ENCODE peak calls at places on chromosomes 3 and 15, in ten cellular contexts. One of them, this sample, is unnamed.

GRCh38 chr15:74983725-74984231 is 11.6 kb upstream of the SCAMP5 start:
- DNase-seq in gastrocnemius medialis: no peak
- DNase-seq in left lung: no peak
- DNase-seq in upper lobe of left lung: no peak
- DNase-seq in neuronal stem cell: no peak
- DNase-seq in testis: no peak
- DNase-seq in psoas muscle: no peak
- DNase-seq in spleen: peak; percentile 10
- DNase-seq in MM.1S: peak; percentile 60
- DNase-seq in fibroblast of lung: no peak
- DNase-seq in this sample: no peak

GRCh38 chr15:27527490-27528067 is 556.6 kb downstream of the GABRG3 start:
- DNase-seq in gastrocnemius medialis: no peak
- DNase-seq in left lung: no peak
- DNase-seq in upper lobe of left lung: no peak
- DNase-seq in neuronal stem cell: no peak
- DNase-seq in testis: peak; percentile 23
- DNase-seq in psoas muscle: no peak
- DNase-seq in spleen: no peak
- DNase-seq in MM.1S: no peak
- DNase-seq in fibroblast of lung: no peak
- DNase-seq in this sample: no peak

GRCh38 chr15:43826029-43826507 is 734 bp upstream of the WDR76 start:
- DNase-seq in gastrocnemius medialis: no peak
- DNase-seq in left lung: no peak
- DNase-seq in upper lobe of left lung: no peak
- DNase-seq in neuronal stem cell: no peak
- DNase-seq in testis: no peak
- DNase-seq in psoas muscle: no peak
- DNase-seq in spleen: no peak
- DNase-seq in MM.1S: no peak
- DNase-seq in fibroblast of lung: no peak
- DNase-seq in this sample: no peak

GRCh38 chr15:86620636-86621349 is 541.1 kb downstream of the AGBL1 start:
- DNase-seq in gastrocnemius medialis: no peak
- DNase-seq in left lung: no peak
- DNase-seq in upper lobe of left lung: no peak
- DNase-seq in neuronal stem cell: no peak
- DNase-seq in testis: no peak
- DNase-seq in psoas muscle: no peak
- DNase-seq in spleen: no peak
- DNase-seq in MM.1S: no peak
- DNase-seq in fibroblast of lung: no peak
- DNase-seq in this sample: no peak

GRCh38 chr3:158912621-158913020 is 110.8 kb downstream of the MFSD1 start:
- DNase-seq in gastrocnemius medialis: no peak
- DNase-seq in left lung: no peak
- DNase-seq in upper lobe of left lung: no peak
- DNase-seq in neuronal stem cell: no peak
- DNase-seq in testis: no peak
- DNase-seq in psoas muscle: no peak
- DNase-seq in spleen: no peak
- DNase-seq in MM.1S: no peak
- DNase-seq in fibroblast of lung: no peak
- DNase-seq in this sample: no peak

GRCh38 chr3:36525115-36525711 is 144.9 kb downstream of the STAC start:
- DNase-seq in gastrocnemius medialis: no peak
- DNase-seq in left lung: no peak
- DNase-seq in upper lobe of left lung: no peak
- DNase-seq in neuronal stem cell: no peak
- DNase-seq in testis: no peak
- DNase-seq in psoas muscle: no peak
- DNase-seq in spleen: no peak
- DNase-seq in MM.1S: no peak
- DNase-seq in fibroblast of lung: no peak
- DNase-seq in this sample: no peak

GRCh38 chr15:48603123-48603500 is 42.4 kb downstream of the FBN1 start:
- DNase-seq in gastrocnemius medialis: no peak
- DNase-seq in left lung: no peak
- DNase-seq in upper lobe of left lung: no peak
- DNase-seq in neuronal stem cell: no peak
- DNase-seq in testis: no peak
- DNase-seq in psoas muscle: no peak
- DNase-seq in spleen: no peak
- DNase-seq in MM.1S: no peak
- DNase-seq in fibroblast of lung: no peak
- DNase-seq in this sample: no peak

GRCh38 chr15:78790027-78790426 is 21.2 kb downstream of the ADAMTS7 start:
- DNase-seq in gastrocnemius medialis: no peak
- DNase-seq in left lung: no peak
- DNase-seq in upper lobe of left lung: no peak
- DNase-seq in neuronal stem cell: no peak
- DNase-seq in testis: no peak
- DNase-seq in psoas muscle: no peak
- DNase-seq in spleen: no peak
- DNase-seq in MM.1S: no peak
- DNase-seq in fibroblast of lung: no peak
- DNase-seq in this sample: no peak

GRCh38 chr3:155504682-155505081 is 211.2 kb upstream of the STRIT1 start:
- DNase-seq in gastrocnemius medialis: no peak
- DNase-seq in left lung: no peak
- DNase-seq in upper lobe of left lung: no peak
- DNase-seq in neuronal stem cell: no peak
- DNase-seq in testis: no peak
- DNase-seq in psoas muscle: no peak
- DNase-seq in spleen: no peak
- DNase-seq in MM.1S: no peak
- DNase-seq in fibroblast of lung: no peak
- DNase-seq in this sample: no peak

GRCh38 chr3:140709751-140710150 is 31.9 kb downstream of the TRIM42 start:
- DNase-seq in gastrocnemius medialis: no peak
- DNase-seq in left lung: no peak
- DNase-seq in upper lobe of left lung: no peak
- DNase-seq in neuronal stem cell: no peak
- DNase-seq in testis: no peak
- DNase-seq in psoas muscle: no peak
- DNase-seq in spleen: no peak
- DNase-seq in MM.1S: no peak
- DNase-seq in fibroblast of lung: no peak
- DNase-seq in this sample: no peak

GRCh38 chr3:129121016-129121791 is 400 bp downstream of the RAB43 start:
- DNase-seq in gastrocnemius medialis: no peak
- DNase-seq in left lung: peak; percentile 86
- DNase-seq in upper lobe of left lung: peak; percentile 90
- DNase-seq in neuronal stem cell: peak; percentile 27
- DNase-seq in testis: no peak
- DNase-seq in psoas muscle: no peak
- DNase-seq in spleen: no peak
- DNase-seq in MM.1S: no peak
- DNase-seq in fibroblast of lung: peak; percentile 26
- DNase-seq in this sample: no peak

DNA sequence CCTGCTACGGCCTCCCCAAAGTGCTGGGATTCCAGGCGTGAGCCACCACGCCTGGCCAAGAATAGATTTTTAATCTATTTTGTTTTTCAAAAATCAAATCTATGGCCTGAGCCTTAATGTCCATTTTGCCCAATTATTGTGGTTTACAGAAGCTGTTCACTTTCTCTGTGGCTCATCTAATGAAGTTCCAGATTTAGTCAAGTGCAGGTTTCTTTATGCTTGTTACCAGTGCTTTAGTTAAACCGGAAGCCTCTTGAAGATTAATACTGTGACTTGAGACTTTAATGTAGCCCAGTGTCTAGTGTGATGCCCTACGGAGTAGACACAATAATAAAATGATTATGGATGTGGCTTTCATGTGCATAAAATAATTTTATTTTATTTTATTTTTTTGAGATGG is 16.5 kb upstream of the EDEM1 start:
- DNase-seq in gastrocnemius medialis: no peak
- DNase-seq in left lung: no peak
- DNase-seq in upper lobe of left lung: no peak
- DNase-seq in neuronal stem cell: no peak
- DNase-seq in testis: no peak
- DNase-seq in psoas muscle: no peak
- DNase-seq in spleen: no peak
- DNase-seq in MM.1S: no peak
- DNase-seq in fibroblast of lung: no peak
- DNase-seq in this sample: no peak
- H3K4me3 ChIP-seq in gastrocnemius medialis: no peak overlapping the region
- H3K4me3 ChIP-seq in left lung: no peak overlapping the region
- H3K4me3 ChIP-seq in upper lobe of left lung: no peak overlapping the region
- H3K4me3 ChIP-seq in neuronal stem cell: no peak overlapping the region
- H3K4me3 ChIP-seq in testis: no peak overlapping the region
- H3K4me3 ChIP-seq in psoas muscle: no peak overlapping the region
- H3K4me3 ChIP-seq in spleen: no peak overlapping the region
- H3K4me3 ChIP-seq in MM.1S: no peak overlapping the region
- H3K4me3 ChIP-seq in fibroblast of lung: no peak overlapping the region
- H3K4me3 ChIP-seq in this sample: no peak overlapping the region

GRCh38 chr15:69119016-69119415 is 41.4 kb upstream of the GLCE start:
- DNase-seq in gastrocnemius medialis: no peak
- DNase-seq in left lung: no peak
- DNase-seq in upper lobe of left lung: no peak
- DNase-seq in neuronal stem cell: no peak
- DNase-seq in testis: no peak
- DNase-seq in psoas muscle: no peak
- DNase-seq in spleen: no peak
- DNase-seq in MM.1S: no peak
- DNase-seq in fibroblast of lung: no peak
- DNase-seq in this sample: no peak
- H3K27me3 ChIP-seq in gastrocnemius medialis: no peaks in the 10 kb centered on the region
- H3K27me3 ChIP-seq in left lung: no peaks in the 10 kb centered on the region
- H3K27me3 ChIP-seq in upper lobe of left lung: no peaks in the 10 kb centered on the region
- H3K27me3 ChIP-seq in neuronal stem cell: peaks cover 3% of the 10 kb centered on the region
- H3K27me3 ChIP-seq in testis: no peaks in the 10 kb centered on the region
- H3K27me3 ChIP-seq in psoas muscle: peaks cover 23% of the 10 kb centered on the region
- H3K27me3 ChIP-seq in spleen: no peaks in the 10 kb centered on the region
- H3K27me3 ChIP-seq in MM.1S: no peaks in the 10 kb centered on the region
- H3K27me3 ChIP-seq in fibroblast of lung: peaks cover 26% of the 10 kb centered on the region
- H3K27me3 ChIP-seq in this sample: no peaks in the 10 kb centered on the region

GRCh38 chr3:50599115-50599715 is 12.4 kb downstream of the CISH start:
- DNase-seq in gastrocnemius medialis: no peak
- DNase-seq in left lung: peak; percentile 35
- DNase-seq in upper lobe of left lung: no peak
- DNase-seq in neuronal stem cell: no peak
- DNase-seq in testis: no peak
- DNase-seq in psoas muscle: no peak
- DNase-seq in spleen: no peak
- DNase-seq in MM.1S: no peak
- DNase-seq in fibroblast of lung: no peak
- DNase-seq in this sample: no peak

GRCh38 chr3:50591196-50591741 is 20.3 kb downstream of the CISH start:
- DNase-seq in gastrocnemius medialis: no peak
- DNase-seq in left lung: peak; percentile 67
- DNase-seq in upper lobe of left lung: no peak
- DNase-seq in neuronal stem cell: no peak
- DNase-seq in testis: no peak
- DNase-seq in psoas muscle: peak; percentile 36
- DNase-seq in spleen: peak; percentile 80
- DNase-seq in MM.1S: no peak
- DNase-seq in fibroblast of lung: no peak
- DNase-seq in this sample: no peak

GRCh38 chr3:50599716-50600118 is 11.9 kb downstream of the CISH start:
- DNase-seq in gastrocnemius medialis: no peak
- DNase-seq in left lung: peak; percentile 69
- DNase-seq in upper lobe of left lung: no peak
- DNase-seq in neuronal stem cell: no peak
- DNase-seq in testis: no peak
- DNase-seq in psoas muscle: no peak
- DNase-seq in spleen: no peak
- DNase-seq in MM.1S: no peak
- DNase-seq in fibroblast of lung: no peak
- DNase-seq in this sample: no peak

GRCh38 chr3:50592568-50592967 is 19.0 kb downstream of the CISH start:
- DNase-seq in gastrocnemius medialis: peak; percentile 32
- DNase-seq in left lung: peak; percentile 85
- DNase-seq in upper lobe of left lung: no peak
- DNase-seq in neuronal stem cell: no peak
- DNase-seq in testis: no peak
- DNase-seq in psoas muscle: peak; percentile 53
- DNase-seq in spleen: peak; percentile 80
- DNase-seq in MM.1S: no peak
- DNase-seq in fibroblast of lung: no peak
- DNase-seq in this sample: no peak

GRCh38 chr3:50594253-50594785 is 17.3 kb downstream of the CISH start:
- DNase-seq in gastrocnemius medialis: no peak
- DNase-seq in left lung: peak; percentile 27
- DNase-seq in upper lobe of left lung: no peak
- DNase-seq in neuronal stem cell: no peak
- DNase-seq in testis: no peak
- DNase-seq in psoas muscle: peak; percentile 55
- DNase-seq in spleen: no peak
- DNase-seq in MM.1S: no peak
- DNase-seq in fibroblast of lung: no peak
- DNase-seq in this sample: no peak
- H3K4me1 ChIP-seq in gastrocnemius medialis: peaks cover 19% of the 10 kb centered on the region
- H3K4me1 ChIP-seq in left lung: peaks cover 53% of the 10 kb centered on the region
- H3K4me1 ChIP-seq in upper lobe of left lung: peaks cover 39% of the 10 kb centered on the region
- H3K4me1 ChIP-seq in neuronal stem cell: no peaks in the 10 kb centered on the region
- H3K4me1 ChIP-seq in testis: peaks cover 21% of the 10 kb centered on the region
- H3K4me1 ChIP-seq in psoas muscle: peaks cover 16% of the 10 kb centered on the region
- H3K4me1 ChIP-seq in spleen: peaks cover 28% of the 10 kb centered on the region
- H3K4me1 ChIP-seq in MM.1S: peaks cover 8% of the 10 kb centered on the region
- H3K4me1 ChIP-seq in fibroblast of lung: no peaks in the 10 kb centered on the region
- H3K4me1 ChIP-seq in this sample: peaks cover 78% of the 10 kb centered on the region

GRCh38 chr15:65914371-65914770 is 45.1 kb downstream of the RAB11A start:
- DNase-seq in gastrocnemius medialis: no peak
- DNase-seq in left lung: no peak
- DNase-seq in upper lobe of left lung: no peak
- DNase-seq in neuronal stem cell: no peak
- DNase-seq in testis: no peak
- DNase-seq in psoas muscle: no peak
- DNase-seq in spleen: no peak
- DNase-seq in MM.1S: no peak
- DNase-seq in fibroblast of lung: no peak
- DNase-seq in this sample: no peak

GRCh38 chr15:65917407-65917756 is 48.1 kb downstream of the RAB11A start:
- DNase-seq in gastrocnemius medialis: no peak
- DNase-seq in left lung: no peak
- DNase-seq in upper lobe of left lung: no peak
- DNase-seq in neuronal stem cell: no peak
- DNase-seq in testis: no peak
- DNase-seq in psoas muscle: no peak
- DNase-seq in spleen: no peak
- DNase-seq in MM.1S: no peak
- DNase-seq in fibroblast of lung: no peak
- DNase-seq in this sample: no peak

GRCh38 chr15:65914981-65915925 is 46.0 kb downstream of the RAB11A start:
- DNase-seq in gastrocnemius medialis: no peak
- DNase-seq in left lung: no peak
- DNase-seq in upper lobe of left lung: no peak
- DNase-seq in neuronal stem cell: no peak
- DNase-seq in testis: no peak
- DNase-seq in psoas muscle: no peak
- DNase-seq in spleen: no peak
- DNase-seq in MM.1S: no peak
- DNase-seq in fibroblast of lung: no peak
- DNase-seq in this sample: no peak

GRCh38 chr15:65916664-65917406 is 47.5 kb downstream of the RAB11A start:
- DNase-seq in gastrocnemius medialis: no peak
- DNase-seq in left lung: peak; percentile 83
- DNase-seq in upper lobe of left lung: peak; percentile 73
- DNase-seq in neuronal stem cell: peak; percentile 74
- DNase-seq in testis: peak; percentile 85
- DNase-seq in psoas muscle: peak; percentile 64
- DNase-seq in spleen: peak; percentile 77
- DNase-seq in MM.1S: no peak
- DNase-seq in fibroblast of lung: peak; percentile 59
- DNase-seq in this sample: peak; percentile 22

GRCh38 chr15:65916041-65916663 is 46.9 kb downstream of the RAB11A start:
- DNase-seq in gastrocnemius medialis: no peak
- DNase-seq in left lung: no peak
- DNase-seq in upper lobe of left lung: no peak
- DNase-seq in neuronal stem cell: no peak
- DNase-seq in testis: no peak
- DNase-seq in psoas muscle: no peak
- DNase-seq in spleen: no peak
- DNase-seq in MM.1S: no peak
- DNase-seq in fibroblast of lung: no peak
- DNase-seq in this sample: no peak
- H3K4me3 ChIP-seq in gastrocnemius medialis: no peak overlapping the region
- H3K4me3 ChIP-seq in left lung: no peak overlapping the region
- H3K4me3 ChIP-seq in upper lobe of left lung: no peak overlapping the region
- H3K4me3 ChIP-seq in neuronal stem cell: no peak overlapping the region
- H3K4me3 ChIP-seq in testis: no peak overlapping the region
- H3K4me3 ChIP-seq in psoas muscle: no peak overlapping the region
- H3K4me3 ChIP-seq in spleen: no peak overlapping the region
- H3K4me3 ChIP-seq in MM.1S: no peak overlapping the region
- H3K4me3 ChIP-seq in fibroblast of lung: no peak overlapping the region
- H3K4me3 ChIP-seq in this sample: no peak overlapping the region

This sample was measured in CD4-positive, alpha-beta memory T cell.